ENCODE peak calls at places on chromosome 2, in six cellular contexts. O is substantia nigra, I is fibroblast of lung, Z is right cardiac atrium, P is uterus, N is HepG2. S is an unnamed sample.

GRCh38 chr2:74944987-74945782 is 13.3 kb upstream of the POLE4 start:
- DNase-seq in O (no peak), I (peak; percentile 80), Z (no peak), P (no peak), N (no peak), S (no peak)

GRCh38 chr2:223724831-223725230 is 112.6 kb downstream of the AP1S3 start:
- DNase-seq in O (no peak), I (peak; percentile 13), Z (no peak), P (no peak), N (no peak), S (no peak)

GRCh38 chr2:200784215-200784614 is 27.5 kb upstream of the BZW1 start:
- DNase-seq in O (no peak), I (peak; percentile 30), Z (no peak), P (no peak), N (no peak), S (no peak)

GRCh38 chr2:102357975-102358374 is 2.4 kb downstream of the IL18R1 start:
- DNase-seq in O (no peak), I (no peak), Z (no peak), P (no peak), N (no peak), S (no peak)

GRCh38 chr2:29068513-29068912 is 5.8 kb downstream of the PCARE start:
- DNase-seq in O (no peak), I (no peak), Z (no peak), P (no peak), N (no peak), S (no peak)

GRCh38 chr2:26455801-26456700 is 21.9 kb downstream of the OTOF start:
- DNase-seq in O (no peak), I (no peak), Z (no peak), P (no peak), N (no peak), S (no peak)

GRCh38 chr2:15034246-15034645 is 401.7 kb downstream of the LRATD1 start:
- DNase-seq in O (no peak), I (no peak), Z (no peak), P (no peak), N (no peak), S (no peak)

GRCh38 chr2:12424820-12425219 is 291.9 kb upstream of the TRIB2 start:
- DNase-seq in O (no peak), I (peak; percentile 33), Z (peak; percentile 68), P (peak; percentile 35), N (no peak), S (no peak)

GRCh38 chr2:122300758-122301157 is 545.3 kb downstream of the TSN start:
- DNase-seq in O (no peak), I (no peak), Z (no peak), P (no peak), N (no peak), S (no peak)

GRCh38 chr2:212181646-212182045 is 357.0 kb downstream of the ERBB4 start:
- DNase-seq in O (no peak), I (peak; percentile 67), Z (no peak), P (no peak), N (no peak), S (no peak)

GRCh38 chr2:116487336-116487735 is 1327.2 kb upstream of the DDX18 start:
- DNase-seq in O (no peak), I (no peak), Z (no peak), P (no peak), N (no peak), S (no peak)

GRCh38 chr2:46306320-46306719 is 9.1 kb downstream of the EPAS1 start:
- DNase-seq in O (no peak), I (peak; percentile 51), Z (no peak), P (no peak), N (peak; percentile 97), S (no peak)

GRCh38 chr2:222594679-222595078 is 61.2 kb downstream of the FARSB start:
- DNase-seq in O (no peak), I (peak; percentile 61), Z (no peak), P (no peak), N (peak; percentile 80), S (no peak)

GRCh38 chr2:74597456-74597855 is 42.9 kb downstream of the DOK1 start:
- DNase-seq in O (no peak), I (no peak), Z (no peak), P (no peak), N (no peak), S (no peak)

GRCh38 chr2:143193121-143193520 is 63.9 kb downstream of the ARHGAP15 start:
- DNase-seq in O (no peak), I (no peak), Z (peak; percentile 9), P (no peak), N (no peak), S (no peak)

GRCh38 chr2:197136452-197136851 is 174.1 kb downstream of the ANKRD44 start:
- DNase-seq in O (no peak), I (peak; percentile 44), Z (no peak), P (no peak), N (no peak), S (no peak)

GRCh38 chr2:235244497-235245215 is 249.2 kb upstream of the AGAP1 start:
- DNase-seq in O (no peak), I (peak; percentile 70), Z (no peak), P (no peak), N (no peak), S (no peak)

GRCh38 chr2:239952665-239953417 is 72.3 kb downstream of the NDUFA10 start:
- DNase-seq in O (no peak), I (no peak), Z (no peak), P (no peak), N (no peak), S (no peak)

GRCh38 chr2:236954641-236955040 is 131.0 kb upstream of the COPS8 start:
- DNase-seq in O (no peak), I (no peak), Z (no peak), P (no peak), N (no peak), S (no peak)

GRCh38 chr2:37871453-37872191 is 53.5 kb upstream of the RMDN2 start:
- DNase-seq in O (no peak), I (peak; percentile 92), Z (no peak), P (no peak), N (no peak), S (no peak)

GRCh38 chr2:229974271-229974670 is 52.0 kb downstream of the FBXO36 start:
- DNase-seq in O (no peak), I (peak; percentile 80), Z (peak; percentile 46), P (no peak), N (no peak), S (no peak)

DNA sequence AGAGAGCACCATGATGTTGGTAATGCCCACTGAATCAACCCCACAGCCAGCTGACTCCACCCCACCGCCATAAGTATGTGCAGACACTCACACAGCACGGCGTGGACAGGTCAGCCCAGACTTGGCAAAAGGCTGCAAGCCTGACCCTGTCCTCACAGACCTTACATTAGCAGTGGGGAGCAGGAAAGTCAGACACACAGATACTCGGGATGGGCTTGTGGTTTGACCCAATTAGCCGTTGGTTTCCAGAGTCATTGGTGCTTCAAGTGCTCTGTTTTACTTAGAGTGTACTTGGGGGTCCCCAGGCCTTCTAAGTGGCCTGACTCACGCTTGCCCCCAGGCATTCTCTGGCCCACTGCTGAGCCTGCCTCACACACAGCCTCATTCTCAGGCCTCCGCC is 36.7 kb downstream of the EN1 start:
- DNase-seq in O (no peak), I (no peak), Z (no peak), P (no peak), N (no peak), S (no peak)
- H3K27ac ChIP-seq in O (no peak overlapping the region), I (no peak overlapping the region), Z (no peak overlapping the region), P (no peak overlapping the region), N (no peak overlapping the region), S (no peak overlapping the region)

DNA sequence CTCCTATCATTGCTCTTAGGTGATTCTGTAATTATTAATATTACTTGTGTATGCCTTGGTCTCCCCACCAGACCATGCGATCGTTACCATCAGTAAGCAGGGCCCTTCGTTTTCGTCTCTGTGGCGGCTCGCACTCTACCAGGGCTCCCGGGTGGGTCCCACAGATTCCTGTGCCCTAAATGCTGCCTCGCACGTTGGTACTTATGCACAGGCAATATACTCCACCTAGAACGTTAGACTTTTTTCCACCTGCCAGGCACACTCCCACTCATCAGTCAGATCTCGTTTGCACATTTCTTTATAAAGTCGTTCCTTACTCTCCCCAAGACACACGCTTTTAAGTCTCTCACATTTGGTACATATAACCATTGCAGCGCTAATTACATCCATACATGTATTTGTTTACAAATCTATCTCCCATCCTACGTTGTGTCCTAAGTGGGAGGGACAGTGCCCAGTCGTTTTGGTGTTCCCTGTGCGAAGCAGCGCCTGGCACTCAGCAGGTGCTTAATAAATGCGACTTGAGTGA is 901 bp downstream of the FEZ2 start:
- DNase-seq in O (no peak), I (no peak), Z (no peak), P (no peak), N (no peak), S (no peak)
- H3K27ac ChIP-seq in O (peak overlapping the region; percentile 55), I (peak overlapping the region; percentile 74), Z (no peak overlapping the region), P (peak overlapping the region; percentile 98), N (peak overlapping the region; percentile 78), S (peak overlapping the region; percentile 58)

DNA sequence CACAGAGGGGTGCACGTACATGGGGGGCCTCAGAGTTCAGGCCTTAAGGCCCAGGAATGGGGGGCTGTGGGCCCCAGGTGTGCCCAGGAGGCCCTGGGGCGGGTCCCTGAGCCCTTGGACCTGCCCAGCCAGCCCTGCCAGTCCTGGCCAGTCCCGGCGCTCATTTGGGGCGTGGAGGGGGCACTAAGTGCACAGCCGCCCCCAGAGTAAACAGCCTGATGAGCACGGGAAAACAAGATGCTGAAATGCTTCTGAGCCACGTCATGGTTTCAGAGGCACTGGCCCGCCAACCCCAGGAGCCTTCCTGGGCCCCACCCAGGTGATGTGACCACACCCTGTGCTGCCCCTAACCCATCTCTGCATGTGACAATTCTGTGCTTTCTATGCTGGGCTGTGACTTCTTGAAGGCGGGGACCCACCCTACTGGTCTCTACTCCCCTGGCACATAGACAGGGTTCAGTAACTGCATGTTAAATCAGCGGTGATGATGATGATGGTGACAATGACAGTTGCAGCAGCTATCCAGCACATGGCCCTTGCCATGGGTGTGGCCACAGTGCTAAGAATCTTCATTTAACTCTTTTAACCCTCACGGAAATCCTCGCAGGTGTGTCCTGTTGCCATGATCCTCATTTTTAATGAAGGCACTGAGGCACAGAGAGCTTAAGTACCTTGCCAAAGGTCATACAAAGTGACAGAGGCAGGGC is 28.1 kb upstream of the ASPRV1 start:
- DNase-seq in O (no peak), I (no peak), Z (no peak), P (no peak), N (no peak), S (no peak)
- H3K27ac ChIP-seq in O (no peak overlapping the region), I (no peak overlapping the region), Z (no peak overlapping the region), P (no peak overlapping the region), N (no peak overlapping the region), S (no peak overlapping the region)

GRCh38 chr2:48529189-48529588 is 765 bp upstream of the STON1 start:
- DNase-seq in O (no peak), I (no peak), Z (no peak), P (peak; percentile 63), N (no peak), S (no peak)

GRCh38 chr2:48531141-48531648 is 1.2 kb downstream of the STON1 start:
- DNase-seq in O (no peak), I (peak; percentile 85), Z (no peak), P (peak; percentile 68), N (peak; percentile 32), S (no peak)

GRCh38 chr2:48528431-48528830 is 1.5 kb upstream of the STON1 start:
- DNase-seq in O (no peak), I (no peak), Z (no peak), P (no peak), N (no peak), S (no peak)

GRCh38 chr2:48530033-48530804 is at the start of gene STON1:
- DNase-seq in O (peak; percentile 48), I (peak; percentile 57), Z (peak; percentile 65), P (peak; percentile 74), N (no peak), S (no peak)

DNA sequence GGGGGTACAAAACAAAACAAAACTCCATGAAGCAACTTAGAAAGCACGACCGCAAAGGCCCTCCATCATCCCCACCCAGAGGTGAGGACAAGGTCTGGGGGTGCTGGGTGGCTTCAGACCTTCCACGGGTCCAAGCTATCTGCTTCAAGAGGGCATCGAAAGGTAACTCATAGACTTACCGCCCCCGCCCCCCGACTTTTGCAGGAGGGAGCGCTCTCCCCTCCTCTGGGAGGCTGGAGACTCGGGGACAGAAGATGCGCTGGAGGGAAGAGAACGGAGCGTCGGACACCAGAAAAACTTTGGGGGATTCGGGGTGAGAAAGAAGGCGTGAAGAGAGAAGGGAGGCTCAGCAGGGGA is 300 bp upstream of the STON1 start:
- DNase-seq in O (no peak), I (no peak), Z (no peak), P (peak; percentile 42), N (no peak), S (no peak)
- H3K27ac ChIP-seq in O (no peak overlapping the region), I (no peak overlapping the region), Z (peak overlapping the region; percentile 74), P (peak overlapping the region; percentile 96), N (no peak overlapping the region), S (no peak overlapping the region)

S was measured in caudate nucleus.